ENCODE peak calls at places on chromosomes 16 and 17, in four cellular contexts. R is GM12878, C is K562, N is HepG2. K is an unnamed sample.
A peak's percentile ranks its signal among the peaks of the same experiment; 100 is the strongest.

GRCh38 chr17:68089881-68090280 is 54.3 kb downstream of the KPNA2 start:
- DNase-seq in R (no peak), C (no peak), N (peak; percentile 80), K (no peak)

GRCh38 chr16:23710504-23710903 is 2.5 kb downstream of the ERN2 start:
- DNase-seq in R (no peak), C (no peak), N (no peak), K (no peak)

GRCh38 chr16:87733190-87733589 is 32.6 kb downstream of the KLHDC4 start:
- DNase-seq in R (no peak), C (no peak), N (no peak), K (no peak)

GRCh38 chr16:81676571-81677374 is 102.3 kb upstream of the PLCG2 start:
- DNase-seq in R (no peak), C (no peak), N (no peak), K (no peak)

GRCh38 chr17:61502292-61502691 is 50.1 kb downstream of the TBX4 start:
- DNase-seq in R (no peak), C (no peak), N (no peak), K (no peak)

GRCh38 chr17:45410144-45411091 is 22.3 kb downstream of the ARHGAP27 start:
- DNase-seq in R (no peak), C (no peak), N (no peak), K (no peak)

GRCh38 chr16:23691483-23692189 is 12.9 kb downstream of the PLK1 start:
- DNase-seq in R (no peak), C (no peak), N (no peak), K (no peak)

GRCh38 chr16:53061701-53062159 is 6.9 kb downstream of the CHD9 start:
- DNase-seq in R (peak; percentile 96), C (no peak), N (peak; percentile 70), K (no peak)

GRCh38 chr17:17808706-17809432 is 27.9 kb downstream of the SREBF1 start:
- DNase-seq in R (no peak), C (no peak), N (no peak), K (no peak)

GRCh38 chr16:79168321-79168720 is 432.2 kb downstream of the MAF start:
- DNase-seq in R (no peak), C (no peak), N (no peak), K (no peak)

GRCh38 chr16:49019826-49020401 is 261.7 kb downstream of the CBLN1 start:
- DNase-seq in R (no peak), C (no peak), N (no peak), K (no peak)

GRCh38 chr17:74351552-74352210 is 10.0 kb downstream of the BTBD17 start:
- DNase-seq in R (no peak), C (peak; percentile 48), N (no peak), K (no peak)

GRCh38 chr16:59886021-59886420 is 1151.9 kb upstream of the GOT2 start:
- DNase-seq in R (no peak), C (no peak), N (no peak), K (no peak)

GRCh38 chr17:35056013-35056412 is 7.5 kb downstream of the RFFL start:
- DNase-seq in R (no peak), C (no peak), N (no peak), K (no peak)

GRCh38 chr17:34259151-34259550 is 4.1 kb downstream of the CCL2 start:
- DNase-seq in R (no peak), C (no peak), N (no peak), K (no peak)

GRCh38 chr17:80327518-80327917 is 66.9 kb downstream of the RNF213 start:
- DNase-seq in R (no peak), C (no peak), N (no peak), K (no peak)

GRCh38 chr16:675884-676564 is 553 bp downstream of the RHBDL1 start:
- DNase-seq in R (no peak), C (no peak), N (no peak), K (peak; percentile 55)

GRCh38 chr16:674968-675883 is at the start of gene RHBDL1:
- DNase-seq in R (no peak), C (peak; percentile 60), N (peak; percentile 26), K (peak; percentile 68)

GRCh38 chr16:673399-673991 is 2.0 kb upstream of the RHBDL1 start:
- DNase-seq in R (no peak), C (no peak), N (no peak), K (no peak)

GRCh38 chr16:672851-673250 is 2.6 kb upstream of the RHBDL1 start:
- DNase-seq in R (no peak), C (no peak), N (no peak), K (no peak)

DNA sequence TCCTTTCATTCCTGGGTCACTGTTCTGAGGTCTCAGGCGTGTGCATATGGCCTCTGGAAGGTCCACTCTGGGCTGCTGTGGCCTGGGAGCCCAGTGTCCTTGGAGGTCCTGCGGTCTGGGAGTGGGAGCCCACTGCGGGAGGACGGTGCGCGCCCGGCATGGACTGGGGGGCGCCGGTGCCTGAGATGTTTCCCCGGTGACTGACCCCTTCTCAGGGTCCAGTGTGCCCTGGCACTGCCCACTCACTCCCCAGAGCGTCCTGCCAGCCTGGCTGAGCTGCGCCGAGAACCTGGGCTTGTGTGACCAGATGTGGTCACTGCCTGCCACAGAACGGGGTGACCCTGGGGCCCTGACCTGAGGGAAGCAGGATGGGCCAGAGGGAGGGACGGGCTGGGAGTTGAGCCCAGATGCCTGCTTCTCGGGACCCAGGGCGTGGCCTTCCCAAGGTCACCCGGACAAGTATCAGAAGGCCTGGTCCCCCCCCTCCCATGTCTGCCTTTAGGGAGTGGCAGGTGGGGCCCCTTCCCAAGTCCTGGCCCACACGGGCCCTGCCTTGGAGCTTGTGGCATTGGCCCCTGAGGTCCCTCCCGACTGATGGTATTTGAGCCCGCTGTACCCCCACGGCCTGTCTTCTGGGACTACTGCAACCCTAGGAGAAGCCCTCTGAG is 1.1 kb upstream of the RHBDL1 start:
- DNase-seq in R (no peak), C (no peak), N (no peak), K (no peak)
- TF ChIP-seq CBX5 in R (no peak), C (no peak), N (no peak), K (no peak)

GRCh38 chr17:81565231-81565630 is 13.1 kb upstream of the FAAP100 start:
- DNase-seq in R (no peak), C (no peak), N (no peak), K (no peak)

GRCh38 chr17:81567191-81567590 is 15.0 kb upstream of the FAAP100 start:
- DNase-seq in R (no peak), C (no peak), N (no peak), K (no peak)

GRCh38 chr17:81563861-81564586 is 11.9 kb upstream of the FAAP100 start:
- DNase-seq in R (no peak), C (no peak), N (no peak), K (no peak)

GRCh38 chr17:81566461-81567126 is 14.4 kb upstream of the FAAP100 start:
- DNase-seq in R (no peak), C (no peak), N (no peak), K (no peak)

DNA sequence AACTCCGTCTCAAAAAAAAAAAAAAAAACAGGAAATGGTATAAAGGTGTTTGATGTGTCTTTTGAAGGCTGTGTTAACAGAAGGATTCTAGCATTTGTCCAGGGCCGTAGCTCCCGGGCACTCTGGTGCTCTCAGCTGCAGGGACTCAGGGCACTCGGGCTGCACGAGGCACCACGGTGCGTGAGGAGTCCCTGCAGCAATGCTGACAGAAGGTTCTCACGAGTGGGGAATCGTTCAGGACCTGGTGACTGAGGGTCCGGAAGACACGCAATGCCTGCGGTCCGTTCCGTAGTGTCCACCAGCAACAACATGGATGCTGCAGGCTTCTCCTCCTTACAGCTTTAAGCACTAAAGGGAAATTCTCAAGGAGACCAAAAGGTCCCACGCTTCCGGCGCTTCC is 12.6 kb upstream of the FAAP100 start:
- DNase-seq in R (no peak), C (no peak), N (no peak), K (no peak)
- TF ChIP-seq CBX5 in R (no peak), C (no peak), N (no peak), K (no peak)

GRCh38 chr17:9669551-9670008 is 24.3 kb downstream of the USP43 start:
- DNase-seq in R (no peak), C (no peak), N (no peak), K (no peak)

GRCh38 chr17:9671559-9671958 is 26.2 kb downstream of the USP43 start:
- DNase-seq in R (no peak), C (no peak), N (no peak), K (no peak)

GRCh38 chr17:9672266-9672665 is 26.9 kb downstream of the USP43 start:
- DNase-seq in R (no peak), C (no peak), N (no peak), K (no peak)

GRCh38 chr17:9668532-9668931 is 23.2 kb downstream of the USP43 start:
- DNase-seq in R (no peak), C (no peak), N (no peak), K (no peak)

DNA sequence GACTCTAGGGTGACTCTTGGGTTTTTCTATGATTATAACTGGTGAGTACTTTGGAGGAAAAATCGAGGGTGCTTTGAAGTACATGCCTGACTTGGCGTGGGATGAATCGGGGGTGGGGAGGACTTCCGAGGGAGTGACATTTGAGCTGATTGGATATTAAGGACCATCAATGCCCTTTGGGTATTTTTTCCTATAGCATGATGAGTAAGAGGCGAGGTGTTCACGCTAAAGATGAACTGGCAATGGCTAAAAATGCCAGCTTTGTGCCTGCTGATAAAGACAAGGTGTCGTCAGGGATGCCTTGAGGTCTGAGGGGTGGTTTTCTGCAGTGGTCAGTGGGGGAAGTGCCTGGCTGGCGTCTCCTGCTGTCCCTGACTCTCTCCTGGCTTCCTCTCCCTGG is 25.3 kb downstream of the USP43 start:
- DNase-seq in R (no peak), C (no peak), N (no peak), K (no peak)
- TF ChIP-seq CBX5 in R (no peak), C (no peak), N (no peak), K (no peak)

DNA sequence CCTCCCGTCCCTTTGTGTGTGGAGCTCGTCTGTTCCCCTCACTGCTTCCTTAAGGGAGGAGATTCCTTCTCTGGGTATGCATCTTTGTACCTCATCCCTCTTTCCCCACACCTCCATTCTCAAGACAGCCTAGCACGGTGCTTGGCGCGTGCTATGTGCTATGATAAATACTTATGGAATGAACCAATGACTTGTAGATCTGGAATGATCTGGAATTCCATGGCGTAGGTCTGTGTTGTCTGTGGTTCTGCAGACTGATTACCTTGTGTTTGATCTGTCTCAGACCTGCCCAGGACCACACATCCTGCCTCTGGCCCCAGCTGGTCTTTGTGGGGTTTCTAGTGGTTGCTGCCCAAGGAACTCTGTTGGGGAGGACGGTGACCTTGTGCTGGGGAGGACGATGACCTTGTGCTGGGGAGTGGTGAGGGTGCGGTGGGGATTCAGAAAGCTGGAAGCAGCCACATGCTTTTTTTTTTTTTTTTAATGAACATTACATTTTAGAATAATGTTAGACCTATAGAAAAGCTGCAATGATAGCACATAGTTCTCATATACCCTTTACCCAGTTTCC is 33.5 kb upstream of the ETV4 start:
- DNase-seq in R (no peak), C (no peak), N (peak; percentile 53), K (no peak)
- TF ChIP-seq CBX5 in R (no peak), C (no peak), N (no peak), K (no peak)